ENCODE peak calls at places on chromosomes 3 and 15, in eight cellular contexts. V is iris pigment epithelial cell, J is amniotic stem cell, Q is H54, Y is mucosa of gallbladder, N is IMR-90, U is A673, A is mesenteric fat pad. W is an unnamed sample.

GRCh38 chr3:187738400-187739124 is 6.7 kb downstream of the BCL6 start:
- DNase-seq in V (peak), J (peak), Q (peak), Y (peak), N (peak), U (peak), A (no peak), W (peak)

GRCh38 chr3:133862161-133862560 is 33.5 kb downstream of the RAB6B start:
- DNase-seq in V (no peak), J (no peak), Q (no peak), Y (no peak), N (no peak), U (no peak), A (peak), W (no peak)

GRCh38 chr15:50210462-50211264 is 28.7 kb downstream of the SLC27A2 start:
- DNase-seq in V (no peak), J (no peak), Q (no peak), Y (peak), N (no peak), U (no peak), A (no peak), W (no peak)

GRCh38 chr3:126555795-126556636 is 2.7 kb downstream of the C3orf22 start:
- DNase-seq in V (no peak), J (no peak), Q (no peak), Y (peak), N (no peak), U (no peak), A (peak), W (no peak)

GRCh38 chr15:92579486-92579885 is 76.1 kb downstream of the FAM174B start:
- DNase-seq in V (no peak), J (no peak), Q (no peak), Y (no peak), N (no peak), U (no peak), A (no peak), W (no peak)

GRCh38 chr15:75639191-75639708 is 774 bp downstream of the IMP3 start:
- DNase-seq in V (peak), J (no peak), Q (no peak), Y (no peak), N (no peak), U (no peak), A (no peak), W (no peak)

GRCh38 chr3:24545917-24546316 is 51.3 kb upstream of the THRB start:
- DNase-seq in V (peak), J (no peak), Q (no peak), Y (peak), N (no peak), U (no peak), A (no peak), W (no peak)

GRCh38 chr3:133943639-133944131 is 48.0 kb upstream of the RAB6B start:
- DNase-seq in V (peak), J (peak), Q (peak), Y (peak), N (peak), U (no peak), A (peak), W (peak)

GRCh38 chr15:41892621-41893421 is 1.0 kb downstream of the SPTBN5 start:
- DNase-seq in V (no peak), J (no peak), Q (no peak), Y (peak), N (no peak), U (no peak), A (no peak), W (no peak)

GRCh38 chr15:58452775-58453174 is 21.0 kb downstream of the LIPC start:
- DNase-seq in V (no peak), J (no peak), Q (no peak), Y (no peak), N (no peak), U (no peak), A (no peak), W (no peak)

W was measured in EL.